ENCODE peak calls at places on chromosomes 7 and 10, in six cellular contexts. G is ovary, S is IMR-90, H is A549, A is H1, X is adrenal gland. L is an unnamed sample.

GRCh38 chr7:110646814-110647213 is 444.1 kb upstream of the LRRN3 start:
- DNase-seq in X (no peak), A (no peak), H (no peak), G (no peak), S (no peak), L (no peak)

GRCh38 chr7:107253599-107253998 is 84.8 kb downstream of the HBP1 start:
- DNase-seq in A (no peak), H (no peak), S (no peak), X (no peak), G (no peak), L (no peak)

GRCh38 chr7:36037121-36037662 is 115.9 kb upstream of the EEPD1 start:
- DNase-seq in A (no peak), G (no peak), X (peak), H (peak), S (peak), L (peak)

GRCh38 chr10:59180689-59181270 is 4.3 kb downstream of the PHYHIPL start:
- DNase-seq in S (no peak), G (no peak), H (no peak), A (no peak), X (no peak), L (no peak)

GRCh38 chr10:72320676-72321247 is 34.0 kb downstream of the DNAJB12 start:
- DNase-seq in A (peak), G (peak), S (peak), H (peak), X (peak), L (peak)

GRCh38 chr10:58892039-58892665 is 284.3 kb upstream of the PHYHIPL start:
- DNase-seq in H (no peak), S (no peak), A (no peak), G (peak), X (peak), L (no peak)

GRCh38 chr7:126403040-126403439 is 849.7 kb downstream of the GRM8 start:
- DNase-seq in G (no peak), X (no peak), H (no peak), S (no peak), A (no peak), L (no peak)

GRCh38 chr7:121204537-121204936 is 124.3 kb upstream of the WNT16 start:
- DNase-seq in A (no peak), X (no peak), S (peak), H (no peak), G (no peak), L (no peak)

GRCh38 chr7:103297837-103298179 is 573 bp downstream of the PMPCB start:
- DNase-seq in A (no peak), X (no peak), H (no peak), S (no peak), G (no peak), L (no peak)

GRCh38 chr7:112487938-112488575 is 7.3 kb downstream of the LSMEM1 start:
- DNase-seq in H (no peak), G (no peak), S (no peak), X (no peak), A (no peak), L (no peak)

GRCh38 chr10:128121750-128122412 is 4.3 kb downstream of the MKI67 start:
- DNase-seq in X (no peak), A (no peak), G (no peak), S (no peak), H (no peak), L (no peak)

GRCh38 chr10:86644412-86645110 is 9.8 kb upstream of the OPN4 start:
- DNase-seq in A (no peak), X (no peak), H (no peak), G (no peak), S (peak), L (peak)

GRCh38 chr10:102065561-102066420 is 642 bp downstream of the HPS6 start:
- DNase-seq in X (peak), S (peak), H (peak), G (peak), A (no peak), L (peak)

GRCh38 chr10:119654540-119654939 is 3.4 kb downstream of the BAG3 start:
- DNase-seq in G (peak), X (no peak), A (no peak), H (peak), S (no peak), L (no peak)

GRCh38 chr7:157498690-157499089 is 161.9 kb downstream of the DNAJB6 start:
- DNase-seq in X (no peak), A (no peak), S (no peak), G (no peak), H (no peak), L (peak)

GRCh38 chr10:119608316-119609155 is 11.8 kb upstream of the TIAL1 start:
- DNase-seq in A (no peak), H (peak), G (peak), X (peak), S (peak), L (peak)

GRCh38 chr7:148489678-148490077 is 100.9 kb upstream of the C7orf33 start:
- DNase-seq in A (no peak), S (no peak), H (no peak), G (no peak), X (no peak), L (no peak)

GRCh38 chr10:78619244-78619851 is 449.4 kb upstream of the ZMIZ1 start:
- DNase-seq in S (no peak), G (no peak), A (no peak), H (no peak), X (no peak), L (no peak)

GRCh38 chr10:118950190-118950658 is 79.3 kb upstream of the NANOS1 start:
- DNase-seq in X (no peak), G (no peak), S (no peak), H (no peak), A (no peak), L (no peak)

GRCh38 chr10:7541137-7542087 is 125.4 kb downstream of the ITIH5 start:
- DNase-seq in G (peak), S (peak), H (no peak), A (peak), X (no peak), L (no peak)

GRCh38 chr10:78137147-78137546 is 103.5 kb downstream of the RPS24 start:
- DNase-seq in S (no peak), A (no peak), H (no peak), X (no peak), G (no peak), L (no peak)

GRCh38 chr10:44951827-44952226 is 7.8 kb upstream of the RASSF4 start:
- DNase-seq in A (no peak), H (no peak), G (no peak), S (no peak), X (no peak), L (no peak)

GRCh38 chr7:90564455-90564854 is 31.7 kb upstream of the CDK14 start:
- DNase-seq in A (no peak), X (no peak), G (no peak), S (no peak), H (no peak), L (no peak)

GRCh38 chr10:116385994-116386809 is 41.4 kb upstream of the PNLIPRP3 start:
- DNase-seq in X (peak), H (no peak), S (peak), A (no peak), G (no peak), L (no peak)

GRCh38 chr7:20786779-20787651 is at the start of gene SP8:
- DNase-seq in X (no peak), A (no peak), S (peak), H (peak), G (no peak), L (no peak)
- TF ChIP-seq POLR2A in X (no peak), A (no peak), S (no peak), H (no peak), G (no peak), L (peak)

GRCh38 chr7:51327287-51327717 is 10.7 kb upstream of the COBL start:
- DNase-seq in A (peak), S (no peak), G (no peak), H (no peak), X (no peak), L (no peak)
- H3K4me3 ChIP-seq in A (peak), S (no peak), G (no peak), H (no peak), X (no peak), L (no peak)

GRCh38 chr7:150799741-150800575 is at the start of gene TMEM176B:
- DNase-seq in A (no peak), H (no peak), G (peak), X (peak), S (no peak), L (peak)
- TF ChIP-seq POLR2A in A (no peak), H (no peak), G (peak), X (no peak), S (no peak), L (peak)

GRCh38 chr7:27147211-27148030 is at the start of gene HOXA6:
- DNase-seq in S (peak), H (no peak), G (no peak), A (no peak), X (peak), L (peak)
- H3K4me3 ChIP-seq in S (peak), H (no peak), G (peak), A (no peak), X (no peak), L (peak)

DNA sequence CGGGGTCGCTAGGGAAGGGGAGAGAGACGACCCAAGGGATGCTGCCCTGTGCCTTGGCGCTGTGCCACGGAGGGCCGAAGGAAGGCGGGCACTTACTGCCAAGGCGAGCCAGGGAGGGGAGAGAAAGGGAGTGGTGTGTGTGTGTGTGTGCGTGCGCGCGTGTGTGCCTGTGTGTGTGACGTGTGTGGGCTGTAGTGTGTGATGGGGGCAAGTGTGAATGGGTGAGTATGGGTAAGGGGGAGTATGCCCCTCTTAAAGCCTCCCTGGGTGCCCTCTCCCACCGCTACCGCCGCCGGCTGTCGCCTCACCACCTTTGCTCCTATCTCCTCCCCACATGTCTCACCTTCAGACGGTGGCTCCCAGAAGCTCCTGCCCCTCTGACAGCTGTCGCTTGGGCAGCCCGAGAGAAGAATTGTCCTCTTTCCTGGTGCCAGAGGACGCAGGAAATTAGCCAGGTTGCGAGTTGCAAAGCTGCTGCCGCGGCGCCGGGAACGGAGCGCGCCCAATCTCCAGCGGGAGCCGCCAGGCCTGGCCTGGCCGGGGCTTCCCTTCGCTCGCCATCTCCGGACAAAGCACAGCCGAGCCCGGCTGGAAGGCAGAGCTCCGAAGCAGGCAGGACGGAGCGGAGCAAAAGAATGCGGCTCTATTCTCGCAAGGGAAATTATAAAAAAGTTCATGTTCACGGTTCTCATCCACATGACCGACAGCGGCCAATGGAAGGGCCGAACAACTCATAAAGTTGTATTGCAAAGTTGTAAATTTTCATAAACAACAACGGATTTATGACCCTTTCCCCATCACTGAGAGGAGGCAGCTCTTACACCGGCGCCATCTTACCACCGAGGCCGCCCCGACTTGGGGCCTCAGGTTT is at the start of gene HOXA3:
- DNase-seq in S (peak), A (no peak), G (peak), X (peak), H (no peak), L (peak)
- TF ChIP-seq POLR2A in S (peak), A (no peak), G (no peak), X (no peak), H (no peak), L (peak)

DNA sequence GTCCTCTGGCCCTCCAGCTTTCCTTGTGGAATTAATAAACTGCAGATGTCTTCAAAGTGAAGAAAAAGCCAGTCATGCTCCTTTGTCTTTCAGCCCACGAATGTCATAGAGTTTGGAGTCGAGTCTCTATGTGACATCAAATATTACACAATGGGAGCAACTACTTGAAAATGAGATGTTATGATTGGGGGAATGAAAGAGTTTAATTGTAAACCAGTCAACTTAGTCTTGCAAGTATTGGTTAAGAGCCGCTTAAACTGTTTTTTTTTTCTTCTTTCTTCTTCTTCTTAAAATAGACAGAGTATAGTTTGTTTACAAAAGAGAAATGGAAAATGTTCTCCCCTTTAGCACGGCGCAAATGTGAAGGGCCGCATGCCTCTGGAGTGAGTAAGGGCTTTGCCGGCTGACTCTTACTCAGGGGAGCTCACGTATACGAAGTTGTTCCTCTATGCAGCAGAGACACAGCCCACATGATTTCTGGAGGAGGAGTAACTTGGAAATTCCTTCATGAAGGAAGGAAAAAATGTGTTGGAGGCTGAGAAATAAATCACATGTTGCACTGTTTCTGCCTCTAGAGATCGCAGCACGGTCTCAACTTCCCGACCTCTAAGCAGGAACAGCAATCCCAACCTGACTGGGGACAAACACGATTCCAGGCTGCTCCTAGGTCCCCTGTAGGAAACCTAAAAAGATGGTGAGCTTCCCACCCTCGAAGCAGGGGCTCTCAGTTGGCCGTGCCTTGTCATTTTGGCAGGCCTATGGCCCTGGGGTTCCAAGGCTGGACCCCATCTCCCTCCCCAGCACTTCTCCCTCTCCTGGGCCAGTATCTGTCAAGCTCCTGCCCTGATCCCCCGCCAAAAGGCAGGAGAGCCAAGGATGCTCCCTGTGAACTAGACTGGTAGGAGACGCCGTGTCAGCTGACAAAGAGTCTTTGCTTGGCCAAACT is 44.9 kb downstream of the MYOF start:
- DNase-seq in X (peak), A (no peak), S (peak), G (peak), H (peak), L (peak)
- H3K4me3 ChIP-seq in X (no peak), A (no peak), S (no peak), G (peak), H (peak), L (no peak)

GRCh38 chr7:27150568-27151340 is 1.6 kb downstream of the HOXA3 start:
- DNase-seq in G (peak), S (peak), X (peak), A (no peak), H (peak), L (peak)
- TF ChIP-seq POLR2A in G (no peak), S (peak), X (peak), A (no peak), H (peak), L (peak)

DNA sequence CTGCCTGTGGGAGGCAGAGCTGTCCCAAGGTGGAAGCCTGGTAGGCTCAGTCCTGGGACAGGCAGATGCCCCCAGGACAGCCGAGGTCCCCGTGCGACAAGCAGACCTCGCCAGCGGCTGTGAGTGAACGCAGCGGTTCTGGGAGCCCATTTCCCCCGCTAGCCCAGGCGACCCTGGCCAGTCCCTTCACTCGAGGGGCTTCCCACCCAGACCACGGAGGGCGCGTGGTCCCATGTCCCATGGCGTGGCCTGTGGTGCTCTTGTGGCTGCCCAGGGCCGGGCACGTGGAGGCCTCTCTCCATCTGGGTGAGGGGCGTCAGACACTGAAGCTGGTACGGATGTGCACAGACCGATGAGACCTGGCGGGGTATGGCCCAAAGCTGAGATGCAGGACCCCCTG is 67.9 kb downstream of the ELFN1 start:
- DNase-seq in S (no peak), G (no peak), X (no peak), A (no peak), H (no peak), L (no peak)
- H3K4me3 ChIP-seq in S (no peak), G (no peak), X (no peak), A (no peak), H (no peak), L (no peak)

DNA sequence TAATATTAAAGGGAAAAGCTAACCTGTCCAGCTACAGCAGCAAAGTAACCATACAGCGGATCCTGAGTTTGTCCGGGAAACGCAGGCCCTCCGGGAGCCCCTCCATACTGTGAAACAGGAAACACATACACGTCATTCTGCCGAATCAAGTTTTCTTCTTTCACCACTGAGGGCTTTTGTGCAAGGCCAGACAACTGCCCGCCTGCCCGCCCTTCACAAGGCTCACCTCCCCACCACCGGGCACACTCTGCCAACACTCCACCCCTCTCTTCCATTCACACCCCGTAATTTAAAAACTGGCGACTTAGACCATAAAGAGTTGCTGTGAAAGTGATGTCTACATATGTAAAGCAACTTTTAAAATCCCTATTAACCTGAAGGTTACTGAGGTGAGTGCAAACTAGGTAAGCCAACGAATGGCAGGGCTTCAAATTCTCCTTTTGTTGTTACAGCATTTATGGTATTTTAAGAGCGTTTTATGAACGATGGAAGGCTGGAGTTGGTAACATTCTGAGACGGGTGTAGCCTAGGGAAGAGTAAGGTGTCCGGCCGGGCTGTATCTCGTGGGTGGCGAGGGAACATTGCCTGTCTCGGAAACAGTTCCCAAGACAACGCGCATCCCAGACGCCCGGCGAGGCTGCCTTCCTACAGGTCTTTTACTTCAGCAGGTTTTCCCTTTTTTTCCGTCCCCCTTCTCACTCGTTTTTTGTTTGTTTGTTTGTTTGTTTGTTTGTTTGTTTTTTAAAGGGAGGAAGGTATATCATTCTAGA is 817 bp downstream of the SRI start:
- DNase-seq in A (no peak), S (peak), X (peak), G (peak), H (peak), L (peak)
- TF ChIP-seq POLR2A in A (no peak), S (peak), X (no peak), G (no peak), H (no peak), L (no peak)

DNA sequence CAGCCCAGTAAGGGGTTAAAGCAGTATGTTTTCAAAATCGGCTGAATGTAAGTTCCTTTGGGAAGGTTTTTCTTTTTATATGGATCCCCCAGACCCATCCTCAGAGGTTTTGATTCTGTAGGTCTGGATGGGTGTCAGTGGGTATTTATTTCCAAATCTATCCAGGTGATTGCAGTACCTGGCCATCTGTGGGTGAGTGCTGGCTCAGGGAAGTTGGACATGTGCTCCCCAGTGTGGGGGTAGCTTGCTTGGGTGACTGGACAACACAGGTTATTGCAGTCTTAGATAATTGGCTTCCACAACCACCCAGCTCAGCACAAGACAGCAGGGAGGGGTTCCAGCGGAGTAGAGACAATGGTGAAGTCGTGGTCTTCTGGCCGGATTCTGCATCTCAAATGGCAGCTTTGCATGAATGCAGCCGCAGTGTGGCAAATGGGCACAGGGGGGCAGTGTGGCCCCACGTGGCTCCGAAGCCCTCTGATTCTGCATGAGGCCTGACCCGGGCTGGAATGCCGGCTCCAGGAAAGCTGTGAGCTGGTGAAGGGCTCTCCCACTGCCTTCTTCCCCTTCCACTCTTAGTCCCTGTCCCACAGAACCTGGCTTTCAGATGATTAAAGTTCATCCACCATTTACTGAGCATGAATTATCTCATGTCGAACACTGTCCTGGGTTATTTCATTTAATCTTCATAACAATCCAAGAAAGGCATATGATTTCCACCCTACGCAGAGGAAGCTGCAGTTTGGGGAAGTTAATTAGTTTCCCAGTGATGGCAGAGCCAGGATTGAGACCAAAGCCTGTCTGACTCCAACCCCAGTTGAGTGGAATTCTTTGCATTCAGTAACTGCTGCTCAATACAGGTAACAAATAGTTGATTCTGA is 64.5 kb upstream of the SYPL1 start:
- DNase-seq in G (peak), X (peak), H (peak), S (peak), A (peak), L (peak)
- H3K4me3 ChIP-seq in G (no peak), X (no peak), H (no peak), S (no peak), A (no peak), L (no peak)

L was measured in Peyer's patch.